ENCODE peak calls at places on chromosomes 4 and X, in nine cellular contexts. T is Calu3, U is mesothelial cell of epicardium, V is fibroblast of villous mesenchyme, H is A549, X is astrocyte, Y is testis, E is right atrium auricular region, Q is fibroblast of lung. S is an unnamed sample.

GRCh38 chr4:24613474-24613873 is 29.1 kb upstream of the DHX15 start:
- DNase-seq in V (no peak), H (no peak), T (no peak), X (no peak), Q (no peak), Y (no peak), U (no peak), E (no peak), S (no peak)

GRCh38 chr4:128565565-128566186 is 243.8 kb upstream of the JADE1 start:
- DNase-seq in X (no peak), Q (no peak), H (no peak), V (peak), E (peak), Y (peak), U (no peak), T (peak), S (peak)

GRCh38 chr4:124178449-124179021 is 534.0 kb downstream of the ANKRD50 start:
- DNase-seq in X (peak), T (peak), Y (no peak), H (no peak), Q (peak), U (no peak), E (no peak), V (no peak), S (peak)

GRCh38 chr4:100165809-100166208 is 24.5 kb downstream of the DDIT4L start:
- DNase-seq in Y (no peak), Q (peak), T (no peak), U (no peak), H (no peak), V (no peak), X (peak), E (no peak), S (no peak)

GRCh38 chrX:68723491-68724155 is 76.2 kb downstream of the STARD8 start:
- DNase-seq in T (no peak), Y (no peak), X (no peak), U (no peak), E (no peak), V (no peak), Q (no peak), H (no peak), S (no peak)

GRCh38 chr4:13236485-13236884 is 247.7 kb downstream of the RAB28 start:
- DNase-seq in X (no peak), V (no peak), T (no peak), Y (no peak), H (no peak), U (no peak), Q (no peak), E (no peak), S (no peak)

GRCh38 chr4:165872443-165873297 is at the start of gene TLL1:
- DNase-seq in T (no peak), Y (peak), U (no peak), V (peak), Q (peak), H (peak), X (peak), E (no peak), S (peak)

GRCh38 chr4:14700544-14700943 is 301.7 kb upstream of the CPEB2 start:
- DNase-seq in E (no peak), U (no peak), T (no peak), Y (no peak), Q (no peak), V (no peak), X (no peak), H (no peak), S (no peak)

GRCh38 chr4:163744861-163745260 is 250.4 kb downstream of the TMA16 start:
- DNase-seq in Y (no peak), H (no peak), T (no peak), U (no peak), V (no peak), X (no peak), E (no peak), Q (no peak), S (no peak)

DNA sequence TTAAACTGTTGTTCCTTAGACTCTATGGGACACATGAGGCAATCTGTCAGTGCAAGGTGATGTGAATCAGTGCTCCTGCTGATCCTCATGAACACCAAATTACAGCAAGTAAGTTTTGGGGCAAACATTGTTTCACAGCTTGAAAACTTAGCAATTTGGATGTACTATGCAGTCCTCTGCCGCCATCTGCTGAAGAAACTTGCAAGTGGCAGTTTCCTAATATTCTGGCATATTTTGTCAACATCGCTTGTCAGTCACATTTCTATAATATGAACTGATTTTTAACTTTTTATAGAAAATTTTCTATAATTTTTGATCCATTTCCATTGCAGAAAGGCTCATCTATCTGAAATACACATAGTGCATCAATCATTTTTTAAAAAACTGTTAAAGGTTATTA is 56.3 kb downstream of the ZAR1 start:
- DNase-seq in V (peak), Q (peak), Y (peak), H (no peak), U (no peak), X (peak), E (no peak), T (peak), S (peak)
- TF ChIP-seq CTCF in V (peak), Q (peak), Y (peak), H (peak), U (peak), X (peak), E (peak), T (peak), S (peak)

DNA sequence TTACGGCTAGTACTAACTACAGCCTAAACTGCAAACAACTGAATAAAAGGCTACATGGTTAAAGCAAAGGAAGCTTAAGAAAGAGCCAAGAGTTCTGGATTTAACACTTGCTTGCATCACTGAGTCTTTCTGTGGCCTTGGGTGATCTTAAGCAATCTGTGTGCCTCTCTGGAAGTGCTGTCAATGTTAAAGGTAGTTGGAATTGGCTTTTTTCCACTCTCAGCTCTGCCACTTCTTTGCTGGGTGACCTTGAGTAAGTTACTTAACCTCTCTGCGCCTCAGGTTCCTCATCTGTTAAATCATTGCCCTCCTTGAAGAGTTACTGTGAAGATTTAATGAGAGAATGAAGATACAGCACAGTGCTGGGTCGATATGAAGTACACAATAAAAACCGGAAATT is 15.7 kb downstream of the SLC2A9 start:
- DNase-seq in X (no peak), Y (no peak), T (no peak), U (no peak), E (no peak), Q (no peak), H (no peak), V (no peak), S (peak)
- TF ChIP-seq CTCF in X (no peak), Y (no peak), T (no peak), U (no peak), E (no peak), Q (no peak), H (no peak), V (no peak), S (no peak)

GRCh38 chr4:177671845-177672244 is 229.6 kb upstream of the AGA start:
- DNase-seq in Y (no peak), Q (no peak), H (no peak), T (no peak), X (no peak), U (no peak), V (no peak), E (no peak), S (no peak)

GRCh38 chr4:177671387-177671786 is 229.2 kb upstream of the AGA start:
- DNase-seq in Y (no peak), U (no peak), T (no peak), V (no peak), Q (no peak), H (no peak), E (no peak), X (no peak), S (no peak)

DNA sequence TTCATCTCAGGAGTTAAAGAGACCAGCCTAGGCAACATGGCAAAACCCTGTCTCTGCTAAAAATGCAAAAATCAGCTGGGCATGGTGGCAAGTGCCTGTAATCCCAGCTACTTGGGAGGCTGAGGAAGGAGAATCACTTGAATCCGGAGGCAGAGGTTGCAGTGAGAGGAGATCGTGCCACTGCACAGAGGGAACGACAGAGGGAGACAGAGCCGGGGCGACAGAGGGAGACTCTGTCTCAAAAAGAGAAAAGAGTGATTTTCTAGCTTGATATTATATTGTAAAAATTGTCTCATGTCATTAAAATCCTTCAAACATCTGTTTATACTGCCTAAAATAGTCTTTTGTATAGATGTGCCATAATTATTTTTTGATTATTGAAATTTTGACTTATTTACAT is 225.4 kb upstream of the AGA start:
- DNase-seq in T (peak), H (no peak), X (no peak), Y (peak), V (no peak), U (no peak), E (no peak), Q (no peak), S (no peak)
- TF ChIP-seq CTCF in T (no peak), H (peak), X (no peak), Y (no peak), V (peak), U (no peak), E (peak), Q (peak), S (peak)

DNA sequence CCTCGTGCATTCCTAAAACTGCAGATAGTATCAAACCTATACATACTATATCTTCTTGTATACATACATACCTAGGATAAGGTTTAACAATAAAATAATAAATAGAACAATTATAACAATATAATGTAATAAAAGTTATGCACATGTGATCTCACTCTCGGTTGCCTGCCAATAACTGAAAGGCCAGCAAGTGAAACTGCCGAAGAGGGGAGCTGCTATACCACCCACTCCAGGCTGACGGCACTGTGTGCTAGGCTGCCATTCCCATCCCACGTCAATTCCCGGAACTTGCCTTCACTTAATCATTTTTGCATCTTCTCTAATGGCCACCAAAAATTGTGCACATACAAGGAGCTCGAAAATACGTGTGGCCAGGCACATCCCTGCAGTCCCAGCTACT is 451.1 kb upstream of the FAT1 start:
- DNase-seq in E (no peak), Q (no peak), V (no peak), Y (no peak), T (no peak), U (no peak), H (no peak), X (no peak), S (no peak)
- TF ChIP-seq CTCF in E (no peak), Q (no peak), V (no peak), Y (no peak), T (no peak), U (no peak), H (no peak), X (no peak), S (no peak)

DNA sequence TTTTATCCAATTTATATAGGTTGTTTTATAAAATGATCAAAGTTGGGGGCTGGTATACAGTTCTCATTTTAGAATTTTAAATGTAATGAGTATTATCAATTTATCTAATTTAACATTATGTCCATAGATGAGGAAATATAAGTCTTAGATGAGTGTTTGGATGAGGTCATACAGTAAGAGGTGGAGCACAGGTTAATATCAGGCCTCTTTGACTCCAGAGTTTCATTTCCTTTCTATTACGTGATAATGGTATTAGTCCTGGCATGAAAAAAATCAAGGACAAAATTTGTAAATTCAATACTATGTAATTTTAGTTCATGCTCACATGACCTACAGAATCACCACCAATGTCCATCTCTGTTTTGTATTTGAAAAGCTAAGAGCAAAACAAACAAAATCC is 269.8 kb downstream of the FSTL5 start:
- DNase-seq in Y (no peak), E (no peak), H (no peak), X (no peak), U (no peak), Q (no peak), V (no peak), T (no peak), S (no peak)
- TF ChIP-seq CTCF in Y (no peak), E (no peak), H (no peak), X (no peak), U (no peak), Q (no peak), V (no peak), T (no peak), S (no peak)

DNA sequence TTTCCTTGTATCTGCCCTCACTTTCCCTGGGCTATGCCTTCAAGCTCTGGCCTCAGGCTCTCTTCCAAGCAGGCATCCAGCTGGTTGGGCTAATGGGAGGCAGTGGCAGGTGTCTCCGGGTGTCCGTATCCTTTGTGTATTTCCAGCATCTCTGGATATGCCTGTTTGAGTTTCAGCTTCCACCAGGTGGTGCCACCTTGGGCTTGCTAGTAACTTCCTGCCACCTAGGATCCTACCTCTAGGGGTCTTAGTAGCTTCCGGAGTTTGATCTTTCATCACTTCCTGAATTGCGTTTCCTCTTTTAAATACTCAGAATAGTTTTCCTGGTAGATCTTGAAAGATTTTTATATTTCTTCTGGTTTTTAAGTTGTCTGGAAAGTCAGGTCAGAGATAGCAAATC is 23.2 kb upstream of the ANOS1 start:
- DNase-seq in T (no peak), E (no peak), Y (no peak), Q (no peak), H (no peak), X (no peak), V (no peak), U (no peak), S (no peak)
- TF ChIP-seq CTCF in T (no peak), E (no peak), Y (no peak), Q (peak), H (no peak), X (peak), V (no peak), U (no peak), S (no peak)

S was measured in cardiac fibroblast.